ENCODE peak calls at places on chromosomes 12 and 14, in six cellular contexts. B is astrocyte; O is SJCRH30; M is CD8-positive, alpha-beta memory T cell; K is IMR-90; D is CD4-positive, alpha-beta T cell. P is an unnamed sample. For H3K9me3, the result is how much of the 10 kb centered on the place peaks cover.

GRCh38 chr12:26271889-26272492 is 76.6 kb downstream of the SSPN start:
- DNase-seq in B (peak), O (peak), M (no peak), K (peak), D (no peak), P (no peak)

GRCh38 chr12:26870491-26871419 is 37.8 kb upstream of the ITPR2 start:
- DNase-seq in B (peak), O (peak), M (no peak), K (peak), D (no peak), P (no peak)

GRCh38 chr12:45930369-45930768 is 60.0 kb downstream of the SCAF11 start:
- DNase-seq in B (no peak), O (no peak), M (no peak), K (no peak), D (no peak), P (no peak)

GRCh38 chr12:3076730-3077571 is at the start of gene TSPAN9:
- DNase-seq in B (peak), O (peak), M (peak), K (peak), D (peak), P (peak)

GRCh38 chr14:32366995-32367394 is 37.9 kb downstream of the AKAP6 start:
- DNase-seq in B (peak), O (peak), M (no peak), K (no peak), D (no peak), P (no peak)

GRCh38 chr12:124653169-124653931 is 85.9 kb upstream of the NCOR2 start:
- DNase-seq in B (no peak), O (no peak), M (no peak), K (peak), D (no peak), P (no peak)

GRCh38 chr14:103260629-103261124 is 73.4 kb upstream of the EIF5 start:
- DNase-seq in B (peak), O (peak), M (no peak), K (peak), D (no peak), P (no peak)

GRCh38 chr14:35534884-35535793 is 1.2 kb downstream of the INSM2 start:
- DNase-seq in B (peak), O (peak), M (peak), K (peak), D (peak), P (peak)

GRCh38 chr12:92398565-92399309 is 253.1 kb upstream of the BTG1 start:
- DNase-seq in B (no peak), O (peak), M (peak), K (no peak), D (no peak), P (no peak)

GRCh38 chr14:25837431-25837950 is 760.3 kb downstream of the NOVA1 start:
- DNase-seq in B (peak), O (no peak), M (no peak), K (no peak), D (no peak), P (no peak)

GRCh38 chr12:71748081-71748850 is 6.4 kb upstream of the RAB21 start:
- DNase-seq in B (no peak), O (peak), M (no peak), K (no peak), D (no peak), P (no peak)

GRCh38 chr14:100747736-100748135 is 21.0 kb downstream of the DLK1 start:
- DNase-seq in B (no peak), O (no peak), M (no peak), K (no peak), D (no peak), P (no peak)

GRCh38 chr14:88233915-88234314 is 89.2 kb downstream of the KCNK10 start:
- DNase-seq in B (no peak), O (peak), M (no peak), K (no peak), D (no peak), P (no peak)

DNA sequence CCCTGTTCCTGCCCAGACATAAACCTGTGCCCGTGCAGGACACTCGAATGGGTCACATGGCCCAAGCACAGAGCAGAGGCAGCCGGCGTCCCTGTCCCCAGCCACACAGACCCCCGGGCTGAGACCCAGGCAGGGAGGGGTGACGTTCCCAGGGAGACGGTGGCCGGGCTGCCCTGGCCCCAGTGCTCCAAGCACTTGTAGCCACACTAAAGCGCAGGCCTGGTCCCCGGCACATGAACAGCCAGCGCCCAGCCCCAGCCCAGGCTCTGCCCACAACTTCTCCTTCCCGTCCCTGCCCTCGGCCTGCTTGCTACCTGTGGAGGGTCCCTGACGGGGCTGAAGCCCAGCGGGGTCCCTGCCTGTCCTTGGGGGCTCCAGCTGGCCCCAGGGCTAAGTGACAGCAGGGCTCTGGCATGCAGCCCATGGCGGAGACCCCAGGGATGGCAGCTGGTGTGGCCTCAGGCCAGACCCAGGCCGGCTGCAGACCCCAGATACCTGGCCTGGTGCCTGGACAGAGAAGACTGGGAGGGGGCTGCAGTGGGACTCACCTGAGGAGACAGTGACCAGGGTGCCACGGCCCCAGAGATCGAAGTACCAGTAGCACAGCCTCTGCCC is 338.4 kb downstream of the TMEM121 start:
- DNase-seq in B (no peak), O (no peak), M (no peak), K (no peak), D (no peak), P (peak)
- H3K9me3 ChIP-seq in B (under half), O (under half), M (under half), K (half or more), D (under half), P (under half)

GRCh38 chr12:14473707-14474287 is 93.9 kb downstream of the PLBD1 start:
- DNase-seq in B (peak), O (peak), M (no peak), K (peak), D (no peak), P (no peak)

GRCh38 chr12:14471497-14471896 is 96.2 kb downstream of the PLBD1 start:
- DNase-seq in B (no peak), O (no peak), M (no peak), K (no peak), D (no peak), P (no peak)
- H3K9me3 ChIP-seq in B (under half), O (under half), M (under half), K (under half), D (under half), P (under half)

DNA sequence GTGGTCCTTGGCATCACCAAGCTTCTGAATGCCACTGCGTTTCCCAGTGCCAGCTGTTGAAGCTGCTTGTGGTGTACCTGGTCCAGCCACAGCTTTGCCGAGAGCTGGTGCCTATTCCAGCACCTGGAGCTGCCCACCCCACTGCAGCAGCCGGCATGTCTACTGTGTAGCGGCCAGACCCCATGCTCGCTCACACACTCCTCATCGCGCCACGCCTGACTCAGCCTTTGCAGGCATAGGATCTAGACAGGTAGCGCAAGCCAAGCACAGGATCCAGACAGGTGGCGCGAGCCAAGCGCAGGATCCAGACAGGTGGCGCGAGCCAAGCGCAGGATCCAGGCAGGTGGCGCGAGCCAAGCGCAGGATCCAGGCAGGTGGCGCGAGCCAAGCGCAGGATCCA is 11.6 kb upstream of the ZNF605 start:
- DNase-seq in B (no peak), O (no peak), M (no peak), K (no peak), D (no peak), P (no peak)
- H3K9me3 ChIP-seq in B (under half), O (under half), M (under half), K (under half), D (under half), P (under half)

GRCh38 chr14:98297567-98297966 is 974.4 kb downstream of the BCL11B start:
- DNase-seq in B (no peak), O (no peak), M (no peak), K (no peak), D (no peak), P (no peak)
- H3K9me3 ChIP-seq in B (under half), O (under half), M (under half), K (under half), D (under half), P (under half)

DNA sequence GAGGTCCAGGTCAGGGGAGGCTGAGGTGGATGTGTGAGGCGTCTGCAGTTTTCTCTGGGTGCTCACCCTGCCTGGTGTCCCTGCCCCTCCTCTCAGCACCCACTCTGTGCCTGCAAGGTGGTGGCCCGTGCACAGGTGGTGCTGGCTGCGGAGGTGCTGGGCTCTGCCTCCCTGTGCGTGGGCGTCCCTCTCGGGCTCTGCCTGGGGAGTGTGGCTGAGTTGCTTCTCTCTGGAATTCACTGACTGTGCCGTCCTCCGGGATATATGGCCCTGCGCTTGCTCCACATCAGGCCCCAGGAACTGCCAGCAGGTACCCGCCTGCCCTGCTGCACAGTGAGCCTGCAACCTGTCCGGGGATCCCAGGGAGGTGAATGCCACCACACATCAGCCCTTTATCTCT is 379.1 kb downstream of the TMEM121 start:
- DNase-seq in B (no peak), O (no peak), M (no peak), K (no peak), D (no peak), P (no peak)
- H3K9me3 ChIP-seq in B (under half), O (under half), M (under half), K (under half), D (under half), P (under half)

DNA sequence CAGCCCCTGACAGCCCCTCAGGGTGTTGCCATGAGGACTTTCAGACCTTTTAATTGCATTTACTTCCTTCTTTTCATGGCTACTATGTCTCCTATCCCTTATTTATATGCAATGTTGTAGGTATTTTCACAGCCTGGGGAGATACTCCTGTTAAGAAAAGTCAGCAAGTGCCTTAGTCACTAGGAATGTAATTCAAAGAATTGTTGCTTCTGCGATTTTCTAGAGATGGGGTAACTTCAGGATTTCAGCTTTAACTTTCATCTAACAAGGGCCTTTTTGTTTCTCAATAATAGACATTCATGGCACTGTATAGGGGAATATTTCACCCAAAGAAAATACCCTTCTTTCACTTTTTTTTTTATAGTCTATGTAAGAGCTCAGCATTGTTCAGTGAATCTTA is 533.3 kb upstream of the MIS18BP1 start:
- DNase-seq in B (no peak), O (no peak), M (no peak), K (no peak), D (no peak), P (no peak)
- H3K9me3 ChIP-seq in B (under half), O (under half), M (under half), K (under half), D (under half), P (under half)

DNA sequence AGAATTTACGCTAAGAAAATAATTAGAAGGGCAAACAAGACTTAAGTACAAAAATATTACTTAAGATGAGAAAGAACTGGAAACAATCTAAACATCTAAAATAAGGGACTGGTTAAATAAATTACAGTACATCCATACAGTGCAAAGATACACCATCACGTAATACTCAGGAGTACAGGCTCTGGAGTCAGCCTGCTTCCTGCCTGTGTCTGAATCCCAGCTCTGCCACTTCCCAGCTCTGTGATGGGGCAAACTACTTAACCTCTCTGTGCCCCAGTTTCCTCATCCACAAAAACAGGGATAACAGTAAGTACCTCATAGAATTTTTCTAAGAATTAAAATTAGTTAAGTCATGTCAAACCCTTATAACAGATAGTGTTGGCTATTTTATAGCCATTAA is 36.0 kb downstream of the PPTC7 start:
- DNase-seq in B (no peak), O (no peak), M (no peak), K (no peak), D (no peak), P (no peak)
- H3K9me3 ChIP-seq in B (under half), O (under half), M (under half), K (under half), D (under half), P (under half)

GRCh38 chr14:29176876-29177275 is 410.3 kb downstream of the FOXG1 start:
- DNase-seq in B (no peak), O (no peak), M (no peak), K (no peak), D (no peak), P (no peak)
- H3K9me3 ChIP-seq in B (under half), O (under half), M (under half), K (under half), D (under half), P (under half)

GRCh38 chr14:38212996-38213395 is 5.3 kb downstream of the SSTR1 start:
- DNase-seq in B (peak), O (no peak), M (no peak), K (no peak), D (no peak), P (no peak)

GRCh38 chr14:38210168-38210567 is 2.5 kb downstream of the SSTR1 start:
- DNase-seq in B (no peak), O (no peak), M (no peak), K (peak), D (no peak), P (no peak)

GRCh38 chr14:38209572-38210159 is 2.0 kb downstream of the SSTR1 start:
- DNase-seq in B (no peak), O (no peak), M (no peak), K (no peak), D (no peak), P (no peak)

GRCh38 chr14:38210587-38211257 is 3.0 kb downstream of the SSTR1 start:
- DNase-seq in B (peak), O (no peak), M (no peak), K (peak), D (no peak), P (no peak)

DNA sequence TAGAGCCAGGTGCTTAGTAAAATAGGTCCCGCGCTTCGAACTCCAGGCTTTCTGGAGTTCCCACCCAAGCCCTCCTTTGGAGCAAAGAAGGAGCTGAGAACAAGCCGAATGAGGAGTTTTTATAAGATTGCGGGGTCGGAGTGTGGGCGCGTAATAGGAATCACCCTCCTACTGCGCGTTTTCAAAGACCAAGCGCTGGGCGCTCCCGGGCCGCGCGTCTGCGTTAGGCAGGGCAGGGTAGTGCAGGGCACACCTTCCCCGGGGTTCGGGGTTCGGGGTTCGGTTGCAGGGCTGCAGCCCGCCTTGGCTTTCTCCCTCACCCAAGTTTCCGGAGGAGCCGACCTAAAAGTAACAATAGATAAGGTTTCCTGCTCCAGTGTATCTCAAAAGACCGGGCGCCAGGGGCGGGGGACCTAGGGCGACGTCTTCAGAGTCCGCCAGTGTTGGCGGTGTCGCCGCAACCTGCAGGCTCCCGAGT is 3.6 kb downstream of the SSTR1 start:
- DNase-seq in B (no peak), O (no peak), M (no peak), K (no peak), D (no peak), P (no peak)
- H3K9me3 ChIP-seq in B (under half), O (under half), M (under half), K (under half), D (under half), P (under half)

DNA sequence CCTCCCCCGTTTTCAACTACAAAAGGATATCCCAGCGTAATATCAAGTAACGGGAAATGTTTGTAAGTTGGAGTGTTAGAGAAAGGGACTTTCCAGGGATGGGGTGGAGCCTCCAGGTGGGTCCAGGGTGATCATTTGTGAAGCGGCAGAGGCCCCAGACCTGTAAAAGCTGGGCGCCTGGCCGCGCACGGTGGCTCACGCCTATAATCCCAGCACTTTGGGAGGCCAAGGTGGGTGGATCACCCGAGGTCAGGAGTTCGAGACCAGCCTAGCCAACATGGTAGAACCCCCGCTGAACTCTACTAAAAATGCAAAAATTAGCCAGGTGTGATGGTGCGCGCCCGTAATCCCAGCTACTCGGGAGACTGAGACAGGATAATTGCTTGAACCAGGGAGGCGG is 35.2 kb downstream of the PLEKHD1 start:
- DNase-seq in B (no peak), O (no peak), M (no peak), K (no peak), D (no peak), P (no peak)
- H3K9me3 ChIP-seq in B (under half), O (under half), M (under half), K (under half), D (under half), P (under half)